ENCODE peak calls at places on chromosome 13, in four cellular contexts. One of them, this sample, is unnamed.

GRCh38 chr13:113317031-113317430 is 20.0 kb downstream of the LAMP1 start:
- DNase-seq in CD4-positive, alpha-beta T cell: no peak
- DNase-seq in activated T-cell treated with anti-CD3 and anti-CD28 coated beads for 1 hour: no peak
- DNase-seq in NCI-H187: no peak
- DNase-seq in this sample: no peak

GRCh38 chr13:27920677-27921420 is 1.0 kb downstream of the PDX1 start:
- DNase-seq in CD4-positive, alpha-beta T cell: no peak
- DNase-seq in activated T-cell treated with anti-CD3 and anti-CD28 coated beads for 1 hour: no peak
- DNase-seq in NCI-H187: no peak
- DNase-seq in this sample: no peak

GRCh38 chr13:58018865-58019264 is 387.3 kb downstream of the PCDH17 start:
- DNase-seq in CD4-positive, alpha-beta T cell: no peak
- DNase-seq in activated T-cell treated with anti-CD3 and anti-CD28 coated beads for 1 hour: no peak
- DNase-seq in NCI-H187: peak
- DNase-seq in this sample: no peak

GRCh38 chr13:75635101-75635620 is 969 bp upstream of the LMO7 start:
- DNase-seq in CD4-positive, alpha-beta T cell: no peak
- DNase-seq in activated T-cell treated with anti-CD3 and anti-CD28 coated beads for 1 hour: no peak
- DNase-seq in NCI-H187: no peak
- DNase-seq in this sample: no peak

GRCh38 chr13:95256086-95256485 is 45.2 kb downstream of the ABCC4 start:
- DNase-seq in CD4-positive, alpha-beta T cell: no peak
- DNase-seq in activated T-cell treated with anti-CD3 and anti-CD28 coated beads for 1 hour: no peak
- DNase-seq in NCI-H187: no peak
- DNase-seq in this sample: no peak

GRCh38 chr13:79901336-79901735 is 420.4 kb downstream of the NDFIP2 start:
- DNase-seq in CD4-positive, alpha-beta T cell: no peak
- DNase-seq in activated T-cell treated with anti-CD3 and anti-CD28 coated beads for 1 hour: no peak
- DNase-seq in NCI-H187: no peak
- DNase-seq in this sample: no peak

GRCh38 chr13:77475345-77476084 is 60.0 kb upstream of the SCEL start:
- DNase-seq in CD4-positive, alpha-beta T cell: no peak
- DNase-seq in activated T-cell treated with anti-CD3 and anti-CD28 coated beads for 1 hour: no peak
- DNase-seq in NCI-H187: no peak
- DNase-seq in this sample: no peak

GRCh38 chr13:114107686-114108081 is 24.7 kb downstream of the RASA3 start:
- DNase-seq in CD4-positive, alpha-beta T cell: no peak
- DNase-seq in activated T-cell treated with anti-CD3 and anti-CD28 coated beads for 1 hour: no peak
- DNase-seq in NCI-H187: no peak
- DNase-seq in this sample: no peak

GRCh38 chr13:38636756-38637155 is 50.1 kb upstream of the FREM2 start:
- DNase-seq in CD4-positive, alpha-beta T cell: no peak
- DNase-seq in activated T-cell treated with anti-CD3 and anti-CD28 coated beads for 1 hour: no peak
- DNase-seq in NCI-H187: no peak
- DNase-seq in this sample: no peak

GRCh38 chr13:112525306-112525945 is 62.5 kb downstream of the TUBGCP3 start:
- DNase-seq in CD4-positive, alpha-beta T cell: no peak
- DNase-seq in activated T-cell treated with anti-CD3 and anti-CD28 coated beads for 1 hour: no peak
- DNase-seq in NCI-H187: no peak
- DNase-seq in this sample: no peak

GRCh38 chr13:41196620-41197019 is 2.3 kb upstream of the KBTBD7 start:
- DNase-seq in CD4-positive, alpha-beta T cell: no peak
- DNase-seq in activated T-cell treated with anti-CD3 and anti-CD28 coated beads for 1 hour: no peak
- DNase-seq in NCI-H187: no peak
- DNase-seq in this sample: no peak

GRCh38 chr13:59391696-59392095 is 772.0 kb downstream of the DIAPH3 start:
- DNase-seq in CD4-positive, alpha-beta T cell: peak
- DNase-seq in activated T-cell treated with anti-CD3 and anti-CD28 coated beads for 1 hour: peak
- DNase-seq in NCI-H187: no peak
- DNase-seq in this sample: peak

GRCh38 chr13:75345191-75345590 is 136.8 kb downstream of the TBC1D4 start:
- DNase-seq in CD4-positive, alpha-beta T cell: no peak
- DNase-seq in activated T-cell treated with anti-CD3 and anti-CD28 coated beads for 1 hour: no peak
- DNase-seq in NCI-H187: no peak
- DNase-seq in this sample: no peak

GRCh38 chr13:96544965-96545364 is 449.3 kb downstream of the OXGR1 start:
- DNase-seq in CD4-positive, alpha-beta T cell: no peak
- DNase-seq in activated T-cell treated with anti-CD3 and anti-CD28 coated beads for 1 hour: no peak
- DNase-seq in NCI-H187: no peak
- DNase-seq in this sample: no peak

GRCh38 chr13:32639502-32640105 is 53.4 kb downstream of the PDS5B start:
- DNase-seq in CD4-positive, alpha-beta T cell: peak
- DNase-seq in activated T-cell treated with anti-CD3 and anti-CD28 coated beads for 1 hour: peak
- DNase-seq in NCI-H187: no peak
- DNase-seq in this sample: no peak

GRCh38 chr13:81395368-81395767 is 1054.4 kb upstream of the SPRY2 start:
- DNase-seq in CD4-positive, alpha-beta T cell: no peak
- DNase-seq in activated T-cell treated with anti-CD3 and anti-CD28 coated beads for 1 hour: no peak
- DNase-seq in NCI-H187: no peak
- DNase-seq in this sample: no peak

GRCh38 chr13:95378603-95379002 is 77.4 kb upstream of the ABCC4 start:
- DNase-seq in CD4-positive, alpha-beta T cell: no peak
- DNase-seq in activated T-cell treated with anti-CD3 and anti-CD28 coated beads for 1 hour: no peak
- DNase-seq in NCI-H187: no peak
- DNase-seq in this sample: no peak

GRCh38 chr13:45850020-45850613 is 1.4 kb downstream of the SIAH3 start:
- DNase-seq in CD4-positive, alpha-beta T cell: no peak
- DNase-seq in activated T-cell treated with anti-CD3 and anti-CD28 coated beads for 1 hour: no peak
- DNase-seq in NCI-H187: no peak
- DNase-seq in this sample: no peak

GRCh38 chr13:110326263-110326904 is 19.3 kb downstream of the COL4A2 start:
- DNase-seq in CD4-positive, alpha-beta T cell: no peak
- DNase-seq in activated T-cell treated with anti-CD3 and anti-CD28 coated beads for 1 hour: no peak
- DNase-seq in NCI-H187: no peak
- DNase-seq in this sample: no peak

GRCh38 chr13:41621716-41622508 is 164.6 kb downstream of the RGCC start:
- DNase-seq in CD4-positive, alpha-beta T cell: no peak
- DNase-seq in activated T-cell treated with anti-CD3 and anti-CD28 coated beads for 1 hour: no peak
- DNase-seq in NCI-H187: no peak
- DNase-seq in this sample: no peak

GRCh38 chr13:112760440-112760839 is 70.6 kb downstream of the ATP11A start:
- DNase-seq in CD4-positive, alpha-beta T cell: no peak
- DNase-seq in activated T-cell treated with anti-CD3 and anti-CD28 coated beads for 1 hour: no peak
- DNase-seq in NCI-H187: no peak
- DNase-seq in this sample: no peak

GRCh38 chr13:108342369-108343289 is 73.1 kb downstream of the TNFSF13B start:
- DNase-seq in CD4-positive, alpha-beta T cell: no peak
- DNase-seq in activated T-cell treated with anti-CD3 and anti-CD28 coated beads for 1 hour: no peak
- DNase-seq in NCI-H187: no peak
- DNase-seq in this sample: no peak

GRCh38 chr13:42971670-42972355 is 20.2 kb downstream of the EPSTI1 start:
- DNase-seq in CD4-positive, alpha-beta T cell: no peak
- DNase-seq in activated T-cell treated with anti-CD3 and anti-CD28 coated beads for 1 hour: no peak
- DNase-seq in NCI-H187: no peak
- DNase-seq in this sample: no peak

GRCh38 chr13:53127378-53127777 is 98.8 kb downstream of the OLFM4 start:
- DNase-seq in CD4-positive, alpha-beta T cell: no peak
- DNase-seq in activated T-cell treated with anti-CD3 and anti-CD28 coated beads for 1 hour: no peak
- DNase-seq in NCI-H187: no peak
- DNase-seq in this sample: no peak

GRCh38 chr13:94708031-94708571 is 4.2 kb downstream of the SOX21 start:
- DNase-seq in CD4-positive, alpha-beta T cell: no peak
- DNase-seq in activated T-cell treated with anti-CD3 and anti-CD28 coated beads for 1 hour: no peak
- DNase-seq in NCI-H187: no peak
- DNase-seq in this sample: no peak

GRCh38 chr13:92224052-92224821 is 825.8 kb downstream of the GPC5 start:
- DNase-seq in CD4-positive, alpha-beta T cell: no peak
- DNase-seq in activated T-cell treated with anti-CD3 and anti-CD28 coated beads for 1 hour: no peak
- DNase-seq in NCI-H187: no peak
- DNase-seq in this sample: no peak

GRCh38 chr13:101916758-101917474 is 464.4 kb downstream of the ITGBL1 start:
- DNase-seq in CD4-positive, alpha-beta T cell: no peak
- DNase-seq in activated T-cell treated with anti-CD3 and anti-CD28 coated beads for 1 hour: no peak
- DNase-seq in NCI-H187: no peak
- DNase-seq in this sample: no peak

GRCh38 chr13:101267656-101268055 is 148.7 kb downstream of the NALCN start:
- DNase-seq in CD4-positive, alpha-beta T cell: no peak
- DNase-seq in activated T-cell treated with anti-CD3 and anti-CD28 coated beads for 1 hour: no peak
- DNase-seq in NCI-H187: no peak
- DNase-seq in this sample: no peak

GRCh38 chr13:27182844-27183497 is 11.4 kb upstream of the USP12 start:
- DNase-seq in CD4-positive, alpha-beta T cell: no peak
- DNase-seq in activated T-cell treated with anti-CD3 and anti-CD28 coated beads for 1 hour: no peak
- DNase-seq in NCI-H187: no peak
- DNase-seq in this sample: no peak

GRCh38 chr13:25602206-25602605 is 230.4 kb downstream of the ATP8A2 start:
- DNase-seq in CD4-positive, alpha-beta T cell: no peak
- DNase-seq in activated T-cell treated with anti-CD3 and anti-CD28 coated beads for 1 hour: no peak
- DNase-seq in NCI-H187: no peak
- DNase-seq in this sample: no peak

GRCh38 chr13:105090244-105090643 is 1445.2 kb downstream of the EFNB2 start:
- DNase-seq in CD4-positive, alpha-beta T cell: no peak
- DNase-seq in activated T-cell treated with anti-CD3 and anti-CD28 coated beads for 1 hour: no peak
- DNase-seq in NCI-H187: no peak
- DNase-seq in this sample: no peak

GRCh38 chr13:34913040-34913439 is 29.0 kb upstream of the NBEA start:
- DNase-seq in CD4-positive, alpha-beta T cell: no peak
- DNase-seq in activated T-cell treated with anti-CD3 and anti-CD28 coated beads for 1 hour: no peak
- DNase-seq in NCI-H187: peak
- DNase-seq in this sample: no peak

GRCh38 chr13:83048419-83048818 is 833.9 kb downstream of the SLITRK1 start:
- DNase-seq in CD4-positive, alpha-beta T cell: no peak
- DNase-seq in activated T-cell treated with anti-CD3 and anti-CD28 coated beads for 1 hour: no peak
- DNase-seq in NCI-H187: no peak
- DNase-seq in this sample: no peak

GRCh38 chr13:100733261-100733660 is 58.7 kb upstream of the TMTC4 start:
- DNase-seq in CD4-positive, alpha-beta T cell: no peak
- DNase-seq in activated T-cell treated with anti-CD3 and anti-CD28 coated beads for 1 hour: no peak
- DNase-seq in NCI-H187: no peak
- DNase-seq in this sample: no peak

GRCh38 chr13:26867451-26868067 is 107.0 kb upstream of the GPR12 start:
- DNase-seq in CD4-positive, alpha-beta T cell: no peak
- DNase-seq in activated T-cell treated with anti-CD3 and anti-CD28 coated beads for 1 hour: no peak
- DNase-seq in NCI-H187: no peak
- DNase-seq in this sample: no peak

GRCh38 chr13:21012841-21013681 is 48.3 kb downstream of the LATS2 start:
- DNase-seq in CD4-positive, alpha-beta T cell: no peak
- DNase-seq in activated T-cell treated with anti-CD3 and anti-CD28 coated beads for 1 hour: no peak
- DNase-seq in NCI-H187: no peak
- DNase-seq in this sample: no peak

GRCh38 chr13:43522788-43523187 is 264.0 kb downstream of the ENOX1 start:
- DNase-seq in CD4-positive, alpha-beta T cell: no peak
- DNase-seq in activated T-cell treated with anti-CD3 and anti-CD28 coated beads for 1 hour: no peak
- DNase-seq in NCI-H187: no peak
- DNase-seq in this sample: no peak

GRCh38 chr13:78603240-78603947 is at the start of gene POU4F1:
- DNase-seq in CD4-positive, alpha-beta T cell: no peak
- DNase-seq in activated T-cell treated with anti-CD3 and anti-CD28 coated beads for 1 hour: no peak
- DNase-seq in NCI-H187: peak
- DNase-seq in this sample: peak

GRCh38 chr13:33683376-33683775 is 134.6 kb upstream of the RFC3 start:
- DNase-seq in CD4-positive, alpha-beta T cell: no peak
- DNase-seq in activated T-cell treated with anti-CD3 and anti-CD28 coated beads for 1 hour: no peak
- DNase-seq in NCI-H187: no peak
- DNase-seq in this sample: no peak